ENCODE peak calls at places on chromosomes 5 and 9, in four cellular contexts. One of them, this sample, is unnamed.

GRCh38 chr5:56807698-56808097 is 7.7 kb upstream of the MAP3K1 start:
- DNase-seq in activated naive CD8-positive, alpha-beta T cell treated with anti-CD3 and anti-CD28 coated beads for 36 hours: no peak
- DNase-seq in posterior cingulate gyrus: no peak
- DNase-seq in HL-60: no peak
- DNase-seq in this sample: no peak

GRCh38 chr5:85823462-85824426 is 794.0 kb upstream of the COX7C start:
- DNase-seq in activated naive CD8-positive, alpha-beta T cell treated with anti-CD3 and anti-CD28 coated beads for 36 hours: no peak
- DNase-seq in posterior cingulate gyrus: no peak
- DNase-seq in HL-60: no peak
- DNase-seq in this sample: no peak

GRCh38 chr5:138668981-138669380 is 84.2 kb upstream of the CTNNA1 start:
- DNase-seq in activated naive CD8-positive, alpha-beta T cell treated with anti-CD3 and anti-CD28 coated beads for 36 hours: no peak
- DNase-seq in posterior cingulate gyrus: no peak
- DNase-seq in HL-60: no peak
- DNase-seq in this sample: peak

GRCh38 chr9:105132576-105132975 is 111.9 kb upstream of the SLC44A1 start:
- DNase-seq in activated naive CD8-positive, alpha-beta T cell treated with anti-CD3 and anti-CD28 coated beads for 36 hours: no peak
- DNase-seq in posterior cingulate gyrus: no peak
- DNase-seq in HL-60: no peak
- DNase-seq in this sample: peak

GRCh38 chr5:135629666-135630065 is 50.9 kb upstream of the CXCL14 start:
- DNase-seq in activated naive CD8-positive, alpha-beta T cell treated with anti-CD3 and anti-CD28 coated beads for 36 hours: no peak
- DNase-seq in posterior cingulate gyrus: no peak
- DNase-seq in HL-60: no peak
- DNase-seq in this sample: no peak

GRCh38 chr5:68954618-68954910 is 139.2 kb upstream of the SLC30A5 start:
- DNase-seq in activated naive CD8-positive, alpha-beta T cell treated with anti-CD3 and anti-CD28 coated beads for 36 hours: no peak
- DNase-seq in posterior cingulate gyrus: no peak
- DNase-seq in HL-60: no peak
- DNase-seq in this sample: no peak

GRCh38 chr5:150404121-150404990 is 8.4 kb downstream of the CD74 start:
- DNase-seq in activated naive CD8-positive, alpha-beta T cell treated with anti-CD3 and anti-CD28 coated beads for 36 hours: no peak
- DNase-seq in posterior cingulate gyrus: no peak
- DNase-seq in HL-60: no peak
- DNase-seq in this sample: no peak

GRCh38 chr9:92276223-92277007 is 17.1 kb downstream of the IARS1 start:
- DNase-seq in activated naive CD8-positive, alpha-beta T cell treated with anti-CD3 and anti-CD28 coated beads for 36 hours: no peak
- DNase-seq in posterior cingulate gyrus: no peak
- DNase-seq in HL-60: no peak
- DNase-seq in this sample: no peak

GRCh38 chr9:87670572-87671264 is 55.2 kb upstream of the CTSL start:
- DNase-seq in activated naive CD8-positive, alpha-beta T cell treated with anti-CD3 and anti-CD28 coated beads for 36 hours: no peak
- DNase-seq in posterior cingulate gyrus: no peak
- DNase-seq in HL-60: no peak
- DNase-seq in this sample: no peak

GRCh38 chr9:108786756-108787663 is 68.8 kb downstream of the ACTL7B start:
- DNase-seq in activated naive CD8-positive, alpha-beta T cell treated with anti-CD3 and anti-CD28 coated beads for 36 hours: no peak
- DNase-seq in posterior cingulate gyrus: no peak
- DNase-seq in HL-60: no peak
- DNase-seq in this sample: peak

GRCh38 chr5:93078082-93079038 is 502.7 kb downstream of the NR2F1-AS1 start:
- DNase-seq in activated naive CD8-positive, alpha-beta T cell treated with anti-CD3 and anti-CD28 coated beads for 36 hours: no peak
- DNase-seq in posterior cingulate gyrus: peak
- DNase-seq in HL-60: no peak
- DNase-seq in this sample: peak

GRCh38 chr5:113371788-113372196 is 63.0 kb downstream of the TSSK1B start:
- DNase-seq in activated naive CD8-positive, alpha-beta T cell treated with anti-CD3 and anti-CD28 coated beads for 36 hours: no peak
- DNase-seq in posterior cingulate gyrus: no peak
- DNase-seq in HL-60: no peak
- DNase-seq in this sample: no peak

GRCh38 chr9:114460513-114461225 is 44.6 kb downstream of the WHRN start:
- DNase-seq in activated naive CD8-positive, alpha-beta T cell treated with anti-CD3 and anti-CD28 coated beads for 36 hours: no peak
- DNase-seq in posterior cingulate gyrus: no peak
- DNase-seq in HL-60: no peak
- DNase-seq in this sample: no peak

GRCh38 chr5:33444542-33444941 is 3.8 kb downstream of the TARS1 start:
- DNase-seq in activated naive CD8-positive, alpha-beta T cell treated with anti-CD3 and anti-CD28 coated beads for 36 hours: no peak
- DNase-seq in posterior cingulate gyrus: no peak
- DNase-seq in HL-60: no peak
- DNase-seq in this sample: no peak

GRCh38 chr9:136828474-136829140 is 13.7 kb upstream of the AJM1 start:
- DNase-seq in activated naive CD8-positive, alpha-beta T cell treated with anti-CD3 and anti-CD28 coated beads for 36 hours: no peak
- DNase-seq in posterior cingulate gyrus: no peak
- DNase-seq in HL-60: no peak
- DNase-seq in this sample: peak

This sample was measured in PC-9.